ENCODE peak calls at places on chromosomes 13 and 19, in seven cellular contexts. C, G, Q, T, H, I and R are unnamed samples. For H3K9me3, the result is how much of the 10 kb centered on the place peaks cover.

GRCh38 chr13:109162248-109163051 is 533.0 kb downstream of the MYO16 start:
- DNase-seq in I (no peak), C (no peak), H (no peak), G (no peak), T (no peak), Q (no peak), R (no peak)

GRCh38 chr19:42156571-42156970 is 24.3 kb upstream of the POU2F2 start:
- DNase-seq in T (no peak), Q (no peak), H (no peak), G (peak), I (no peak), C (no peak), R (no peak)

GRCh38 chr19:3481241-3482090 is 1.1 kb upstream of the SMIM24 start:
- DNase-seq in G (no peak), I (no peak), Q (no peak), H (no peak), C (peak), T (no peak), R (no peak)

GRCh38 chr13:100131863-100132574 is 43.1 kb downstream of the PCCA start:
- DNase-seq in C (no peak), H (no peak), I (no peak), G (no peak), T (no peak), Q (peak), R (no peak)

GRCh38 chr19:18846862-18847515 is 15.2 kb downstream of the UPF1 start:
- DNase-seq in T (no peak), G (peak), H (peak), I (peak), Q (peak), C (peak), R (peak)

GRCh38 chr13:33409673-33410072 is 124.1 kb upstream of the STARD13 start:
- DNase-seq in I (no peak), T (no peak), C (no peak), H (no peak), Q (no peak), G (no peak), R (no peak)

GRCh38 chr13:113887700-113888201 is 23.9 kb upstream of the GAS6 start:
- DNase-seq in I (no peak), C (no peak), H (no peak), T (no peak), Q (no peak), G (no peak), R (no peak)

GRCh38 chr19:17475541-17476115 is 5.3 kb downstream of the SLC27A1 start:
- DNase-seq in G (peak), Q (peak), H (peak), C (peak), T (no peak), I (peak), R (no peak)

GRCh38 chr13:51547425-51548176 is 36.7 kb upstream of the WDFY2 start:
- DNase-seq in Q (no peak), H (no peak), G (no peak), T (no peak), I (no peak), C (no peak), R (no peak)

GRCh38 chr19:10118960-10119359 is 739 bp downstream of the EIF3G start:
- DNase-seq in T (no peak), C (no peak), H (no peak), I (no peak), Q (no peak), G (no peak), R (no peak)

GRCh38 chr13:35961002-35961401 is 170.2 kb downstream of the DCLK1 start:
- DNase-seq in H (no peak), G (no peak), C (no peak), T (no peak), I (no peak), Q (no peak), R (no peak)

GRCh38 chr19:10662384-10663251 is 8.5 kb downstream of the ILF3 start:
- DNase-seq in Q (peak), H (no peak), I (no peak), T (no peak), G (no peak), C (no peak), R (no peak)

GRCh38 chr19:21912654-21913053 is 76.7 kb upstream of the ZNF43 start:
- DNase-seq in I (no peak), C (no peak), H (no peak), Q (no peak), T (no peak), G (no peak), R (no peak)

GRCh38 chr13:65597839-65598818 is 1632.0 kb downstream of the PCDH9 start:
- DNase-seq in H (no peak), I (no peak), C (no peak), Q (peak), T (no peak), G (no peak), R (no peak)

GRCh38 chr13:91398413-91399188 is at the start of gene GPC5:
- DNase-seq in T (no peak), Q (peak), H (peak), I (peak), G (peak), C (peak), R (peak)

GRCh38 chr13:76398426-76398825 is 487.8 kb downstream of the KCTD12 start:
- DNase-seq in H (no peak), I (no peak), T (no peak), G (no peak), C (no peak), Q (peak), R (no peak)

GRCh38 chr13:99033814-99034213 is 56.0 kb upstream of the DOCK9 start:
- DNase-seq in T (no peak), G (no peak), Q (peak), H (no peak), I (no peak), C (no peak), R (no peak)

GRCh38 chr19:46413262-46414031 is at the start of gene CCDC8:
- DNase-seq in G (peak), Q (peak), H (peak), T (no peak), C (peak), I (peak), R (peak)

GRCh38 chr13:50910483-50910805 is 853 bp downstream of the RNASEH2B start:
- DNase-seq in H (no peak), C (no peak), T (no peak), Q (peak), I (no peak), G (no peak), R (no peak)

GRCh38 chr19:55305491-55305890 is 19.6 kb downstream of the TMEM150B start:
- DNase-seq in C (peak), G (no peak), H (no peak), Q (no peak), T (no peak), I (no peak), R (peak)

GRCh38 chr19:10977773-10978155 is 16.9 kb downstream of the SMARCA4 start:
- DNase-seq in G (no peak), C (no peak), Q (no peak), H (no peak), T (no peak), I (no peak), R (no peak)

GRCh38 chr19:30535011-30535410 is 162.8 kb downstream of the ZNF536 start:
- DNase-seq in T (no peak), Q (no peak), I (no peak), G (no peak), H (no peak), C (no peak), R (no peak)

GRCh38 chr19:14146789-14147216 is 10.4 kb upstream of the ASF1B start:
- DNase-seq in T (no peak), C (no peak), H (peak), I (no peak), G (no peak), Q (peak), R (no peak)

GRCh38 chr19:6126335-6126974 is 9.0 kb upstream of the ACSBG2 start:
- DNase-seq in I (no peak), Q (peak), C (no peak), T (no peak), G (no peak), H (no peak), R (no peak)

GRCh38 chr19:12695090-12695489 is 1.3 kb downstream of the FBXW9 start:
- DNase-seq in Q (no peak), C (no peak), I (no peak), H (no peak), G (no peak), T (no peak), R (no peak)

GRCh38 chr13:40522234-40522633 is 144.2 kb downstream of the FOXO1 start:
- DNase-seq in G (no peak), T (no peak), C (no peak), I (no peak), Q (no peak), H (no peak), R (no peak)

GRCh38 chr13:112791662-112792440 is 102.0 kb downstream of the ATP11A start:
- DNase-seq in I (no peak), Q (no peak), T (no peak), G (no peak), H (no peak), C (no peak), R (no peak)

GRCh38 chr19:44182145-44182544 is 17.2 kb downstream of the ZNF226 start:
- DNase-seq in H (no peak), I (no peak), Q (no peak), G (no peak), C (no peak), T (no peak), R (no peak)

GRCh38 chr19:44180968-44181367 is 16.1 kb downstream of the ZNF226 start:
- DNase-seq in C (no peak), H (no peak), I (no peak), G (no peak), T (no peak), Q (no peak), R (no peak)

DNA sequence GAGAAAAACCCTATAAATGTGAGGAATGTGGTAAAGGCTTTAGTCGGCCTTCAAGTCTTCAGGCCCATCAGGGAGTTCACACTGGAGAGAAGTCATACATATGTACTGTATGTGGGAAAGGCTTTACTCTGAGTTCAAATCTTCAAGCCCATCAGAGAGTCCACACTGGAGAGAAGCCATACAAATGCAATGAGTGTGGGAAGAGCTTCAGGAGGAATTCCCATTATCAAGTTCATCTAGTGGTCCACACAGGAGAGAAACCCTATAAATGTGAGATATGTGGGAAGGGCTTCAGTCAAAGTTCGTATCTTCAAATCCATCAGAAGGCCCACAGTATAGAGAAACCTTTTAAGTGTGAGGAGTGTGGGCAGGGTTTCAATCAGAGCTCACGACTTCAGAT is 11.7 kb downstream of the ZNF226 start:
- DNase-seq in G (no peak), I (no peak), C (no peak), H (no peak), Q (no peak), T (no peak), R (no peak)
- H3K9me3 ChIP-seq in G (half or more), I (under half), C (under half), H (half or more), Q (half or more), T (half or more), R (under half)

DNA sequence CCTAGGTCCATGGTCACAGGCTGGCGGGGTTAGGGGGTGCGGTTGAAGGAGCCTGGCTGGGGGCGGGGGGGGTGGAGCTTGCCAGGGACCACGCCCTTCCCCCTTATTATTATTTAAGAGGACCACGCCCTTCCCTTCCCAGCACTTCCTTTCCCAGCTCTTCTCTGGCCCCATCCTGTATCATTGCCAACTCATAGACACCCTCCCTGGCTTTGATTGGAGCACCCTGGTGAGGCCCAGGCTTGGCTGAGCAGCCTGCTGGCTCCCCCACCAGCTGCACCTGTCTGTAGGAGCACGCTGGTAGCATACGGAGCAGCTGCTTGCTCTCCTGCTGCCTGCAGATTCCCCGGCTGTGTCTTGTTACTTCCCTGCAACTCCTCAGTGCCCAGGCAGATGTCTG is 62.5 kb upstream of the PDX1 start:
- DNase-seq in H (no peak), G (no peak), I (no peak), T (no peak), Q (no peak), C (no peak), R (no peak)
- TF ChIP-seq POLR2A in H (no peak), G (no peak), I (no peak), T (no peak), Q (no peak), C (no peak), R (no peak)

GRCh38 chr19:36449059-36449670 is 30.7 kb upstream of the ZFP82 start:
- DNase-seq in T (no peak), H (no peak), C (no peak), Q (no peak), G (no peak), I (no peak), R (no peak)
- H3K9me3 ChIP-seq in T (half or more), H (half or more), C (under half), Q (under half), G (half or more), I (under half), R (under half)

GRCh38 chr19:2428027-2428690 is 773 bp upstream of the TIMM13 start:
- DNase-seq in T (no peak), I (no peak), C (peak), H (peak), Q (peak), G (no peak), R (no peak)

GRCh38 chr19:2425622-2426581 is 1.5 kb downstream of the TIMM13 start:
- DNase-seq in I (no peak), H (no peak), G (no peak), C (no peak), T (no peak), Q (no peak), R (no peak)

GRCh38 chr19:2428756-2429711 is 1.6 kb upstream of the TIMM13 start:
- DNase-seq in T (no peak), H (no peak), Q (no peak), I (no peak), C (no peak), G (no peak), R (no peak)

GRCh38 chr19:2426661-2427322 is 594 bp downstream of the TIMM13 start:
- DNase-seq in G (no peak), Q (peak), I (no peak), T (no peak), H (no peak), C (peak), R (peak)

DNA sequence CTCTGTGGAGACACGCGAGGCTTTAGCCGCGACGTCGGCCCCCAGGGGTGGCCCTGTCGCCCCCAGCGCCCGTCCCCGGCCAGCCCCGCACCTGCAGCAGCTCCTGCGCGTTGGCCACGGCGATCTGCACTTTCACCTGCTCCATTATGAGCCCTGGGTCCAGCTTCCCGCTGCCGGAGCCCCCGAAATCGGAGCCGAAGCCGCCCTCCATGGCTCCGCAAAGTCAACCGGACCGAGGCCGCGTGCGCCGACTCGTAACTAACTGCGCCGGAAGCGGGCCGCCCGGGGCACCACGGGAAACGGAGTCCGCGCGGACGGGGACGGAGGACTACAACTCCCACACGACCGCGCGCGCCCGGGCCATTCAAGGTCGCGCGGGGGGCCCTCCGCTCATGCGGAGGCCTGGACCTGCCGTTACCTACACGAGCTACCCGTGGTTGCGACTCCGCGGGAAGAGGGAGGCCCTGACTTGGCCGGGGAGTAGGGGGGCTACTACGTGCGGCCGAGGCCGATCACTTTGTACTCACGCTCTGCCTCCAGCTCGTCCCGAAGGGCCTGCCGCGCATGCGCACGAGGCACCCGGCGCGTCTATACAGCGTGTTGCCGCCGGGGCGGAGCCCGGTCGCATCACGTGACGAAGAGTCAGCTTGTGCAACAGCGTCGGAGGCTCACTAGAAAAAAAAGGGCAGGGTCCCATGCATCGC is at the start of gene TIMM13:
- DNase-seq in C (peak), I (peak), Q (peak), T (peak), H (peak), G (peak), R (peak)
- TF ChIP-seq POLR2A in C (no peak), I (no peak), Q (peak), T (peak), H (no peak), G (peak), R (peak)